ENCODE peak calls at places on chromosomes 16 and 17, in nine cellular contexts. V is colonic mucosa; O is cardiac muscle cell; D is transverse colon; G is CD8-positive, alpha-beta memory T cell; C is endodermal cell; S is left ventricle myocardium inferior; X is adrenal gland; E is Karpas-422. N is an unnamed sample. For H3K36me3 and H3K27me3, the result is how much of the 10 kb centered on the place peaks cover.

GRCh38 chr17:61403846-61404701 is 4.4 kb downstream of the TBX2 start:
- DNase-seq in E (no peak), V (no peak), X (peak), S (no peak), D (no peak), O (no peak), C (peak), G (no peak), N (peak)

GRCh38 chr16:741986-742629 is 1.3 kb upstream of the CIAO3 start:
- DNase-seq in G (no peak), C (no peak), D (no peak), E (no peak), V (no peak), X (no peak), S (no peak), O (no peak), N (no peak)

GRCh38 chr16:2970563-2970962 is 1.4 kb downstream of the PAQR4 start:
- DNase-seq in G (no peak), O (no peak), E (peak), D (no peak), C (no peak), X (no peak), V (no peak), S (no peak), N (no peak)

GRCh38 chr16:31265329-31266245 is 5.8 kb downstream of the ITGAM start:
- DNase-seq in C (peak), G (peak), S (no peak), X (no peak), D (no peak), E (no peak), V (no peak), O (no peak), N (peak)

GRCh38 chr17:4609761-4610160 is 25.4 kb downstream of the SMTNL2 start:
- DNase-seq in X (no peak), C (no peak), O (no peak), V (no peak), E (no peak), G (no peak), S (no peak), D (no peak), N (no peak)

GRCh38 chr16:83958842-83959565 is 6.0 kb downstream of the OSGIN1 start:
- DNase-seq in E (no peak), V (no peak), X (no peak), C (no peak), O (no peak), S (no peak), D (no peak), G (no peak), N (no peak)

GRCh38 chr17:19720631-19721426 is 4.4 kb upstream of the SLC47A2 start:
- DNase-seq in S (no peak), C (peak), X (no peak), O (no peak), D (peak), G (no peak), V (peak), E (no peak), N (peak)

GRCh38 chr17:38890410-38890746 is 20.5 kb downstream of the LASP1 start:
- DNase-seq in G (no peak), O (no peak), V (no peak), E (no peak), X (no peak), D (no peak), C (no peak), S (no peak), N (no peak)

GRCh38 chr17:61480414-61480807 is 28.2 kb downstream of the TBX4 start:
- DNase-seq in S (no peak), C (no peak), O (no peak), X (no peak), D (no peak), G (no peak), V (no peak), E (no peak), N (no peak)

GRCh38 chr17:8939496-8940334 is 25.8 kb downstream of the PIK3R5 start:
- DNase-seq in S (no peak), G (no peak), V (no peak), D (no peak), E (no peak), X (no peak), C (peak), O (no peak), N (peak)

GRCh38 chr17:68861602-68862001 is 93.6 kb downstream of the ABCA8 start:
- DNase-seq in S (no peak), X (no peak), D (no peak), E (no peak), V (no peak), O (no peak), C (no peak), G (no peak), N (no peak)

GRCh38 chr17:43860077-43860725 is 13.2 kb downstream of the CD300LG start:
- DNase-seq in V (no peak), C (no peak), E (no peak), S (no peak), O (peak), G (no peak), D (no peak), X (peak), N (peak)

GRCh38 chr16:18983565-18984424 is at the start of gene TMC7:
- DNase-seq in V (peak), S (peak), D (peak), C (peak), G (no peak), O (peak), E (no peak), X (peak), N (peak)

GRCh38 chr17:71975331-71975801 is 145.5 kb upstream of the SOX9 start:
- DNase-seq in D (peak), C (peak), E (no peak), V (peak), G (no peak), X (peak), S (peak), O (peak), N (peak)

GRCh38 chr16:87724490-87725291 is 41.1 kb downstream of the KLHDC4 start:
- DNase-seq in X (no peak), O (no peak), S (no peak), C (no peak), D (peak), E (no peak), G (peak), V (no peak), N (no peak)
- H3K36me3 ChIP-seq in X (under half), O (under half), S (under half), C (half or more), D (under half), E (under half), G (under half), V (under half), N (under half)

DNA sequence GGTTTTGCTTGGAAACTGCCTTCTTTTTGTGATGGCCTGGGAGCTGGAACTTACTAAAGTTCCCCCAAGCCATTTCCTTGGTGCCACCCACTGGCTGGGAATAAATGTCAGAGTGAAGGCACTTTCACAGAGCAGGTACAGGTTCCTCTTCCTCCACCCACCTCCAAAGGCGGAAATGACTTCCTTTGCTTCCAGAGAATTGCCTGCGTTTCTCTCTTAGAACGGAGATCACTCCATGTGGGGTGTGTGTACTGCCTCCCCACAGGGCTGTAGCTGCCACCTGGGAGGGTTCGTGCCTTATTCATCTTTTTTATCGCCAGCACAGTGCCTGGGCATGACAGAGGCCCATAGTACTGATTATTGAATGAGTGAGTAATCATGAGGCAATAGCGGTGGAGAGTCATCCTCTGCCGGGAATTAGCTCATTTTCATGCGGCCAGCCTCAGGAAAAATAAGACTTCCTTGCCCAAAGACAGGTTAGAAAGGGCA is 32.2 kb upstream of the HAS3 start:
- DNase-seq in E (peak), C (peak), V (no peak), S (no peak), G (no peak), O (peak), D (no peak), X (no peak), N (no peak)
- H3K4me3 ChIP-seq in E (no peak), C (no peak), V (no peak), S (no peak), G (no peak), O (no peak), D (no peak), X (no peak), N (no peak)

GRCh38 chr16:58367252-58367651 is 25.0 kb upstream of the GINS3 start:
- DNase-seq in D (no peak), O (no peak), G (no peak), E (no peak), S (no peak), C (no peak), V (no peak), X (no peak), N (no peak)

GRCh38 chr16:58363746-58364393 is 28.4 kb upstream of the GINS3 start:
- DNase-seq in C (no peak), G (no peak), E (no peak), D (no peak), S (no peak), X (no peak), O (no peak), V (no peak), N (no peak)

GRCh38 chr16:58360041-58360634 is 32.1 kb upstream of the GINS3 start:
- DNase-seq in G (no peak), O (no peak), E (no peak), X (no peak), C (no peak), D (no peak), S (no peak), V (no peak), N (no peak)

GRCh38 chr16:58366247-58367031 is 25.8 kb upstream of the GINS3 start:
- DNase-seq in C (no peak), G (no peak), V (no peak), E (no peak), X (no peak), S (no peak), D (no peak), O (peak), N (no peak)

DNA sequence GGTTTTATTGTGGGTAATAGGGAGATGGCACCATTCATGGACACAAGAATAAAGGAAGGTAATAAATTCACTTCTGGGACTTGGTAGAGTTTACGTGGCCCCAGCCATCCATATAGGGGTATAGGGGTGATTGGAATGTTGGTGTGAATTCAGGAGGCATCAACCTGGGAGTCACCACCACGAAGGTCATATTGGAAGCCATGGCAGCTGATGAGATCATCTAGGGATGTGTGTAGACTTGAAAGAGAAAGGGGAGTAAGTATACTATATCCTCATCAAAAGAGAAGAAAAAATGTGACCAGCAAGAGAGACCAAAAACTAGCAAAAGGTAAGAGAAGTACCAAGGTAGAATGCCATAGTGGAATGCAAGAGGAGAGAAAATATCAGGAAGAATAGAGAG is 26.6 kb upstream of the GINS3 start:
- DNase-seq in S (no peak), V (no peak), O (no peak), E (no peak), X (no peak), D (no peak), C (no peak), G (no peak), N (no peak)
- H3K27me3 ChIP-seq in S (under half), V (under half), O (under half), E (under half), X (under half), D (under half), C (under half), G (under half), N (under half)

GRCh38 chr16:67180166-67180565 is 3.6 kb downstream of the MATCAP1 start:
- DNase-seq in S (no peak), E (no peak), O (no peak), V (no peak), G (no peak), C (no peak), D (no peak), X (no peak), N (no peak)

GRCh38 chr16:67179421-67180080 is 4.2 kb downstream of the MATCAP1 start:
- DNase-seq in C (peak), O (no peak), E (no peak), D (no peak), S (no peak), V (no peak), X (no peak), G (no peak), N (peak)

GRCh38 chr16:67176662-67177061 is 6.3 kb downstream of the NOL3 start:
- DNase-seq in G (no peak), S (no peak), E (no peak), C (peak), D (no peak), X (no peak), O (no peak), V (no peak), N (no peak)

GRCh38 chr16:67174706-67175231 is 4.4 kb downstream of the NOL3 start:
- DNase-seq in O (no peak), V (no peak), D (no peak), C (no peak), G (no peak), S (no peak), X (no peak), E (no peak), N (peak)

GRCh38 chr16:67177743-67178699 is 5.7 kb downstream of the MATCAP1 start:
- DNase-seq in X (peak), G (peak), C (peak), E (no peak), D (peak), O (peak), S (peak), V (peak), N (peak)
- H3K36me3 ChIP-seq in X (under half), G (under half), C (under half), E (under half), D (under half), O (under half), S (under half), V (under half), N (under half)

N was measured in H7.